ENCODE peak calls at places on chromosomes 13 and 19, in six cellular contexts. One of them, this sample, is unnamed.

GRCh38 chr13:24149306-24150032 is 11.1 kb upstream of the SPATA13 start:
- DNase-seq in hippocampal formation: no peak
- DNase-seq in uterus: no peak
- DNase-seq in ELR: peak
- DNase-seq in heart right ventricle: no peak
- DNase-seq in T-cell: no peak
- DNase-seq in this sample: no peak

GRCh38 chr13:114112231-114112825 is 20.1 kb downstream of the RASA3 start:
- DNase-seq in hippocampal formation: no peak
- DNase-seq in uterus: peak
- DNase-seq in ELR: no peak
- DNase-seq in heart right ventricle: no peak
- DNase-seq in T-cell: no peak
- DNase-seq in this sample: no peak

GRCh38 chr19:13029301-13029880 is 34.1 kb downstream of the NFIX start:
- DNase-seq in hippocampal formation: no peak
- DNase-seq in uterus: no peak
- DNase-seq in ELR: no peak
- DNase-seq in heart right ventricle: no peak
- DNase-seq in T-cell: no peak
- DNase-seq in this sample: no peak

GRCh38 chr19:5131031-5131865 is 162.3 kb downstream of the KDM4B start:
- DNase-seq in hippocampal formation: no peak
- DNase-seq in uterus: no peak
- DNase-seq in ELR: no peak
- DNase-seq in heart right ventricle: no peak
- DNase-seq in T-cell: no peak
- DNase-seq in this sample: no peak

GRCh38 chr13:98938801-98939200 is 39.1 kb downstream of the DOCK9 start:
- DNase-seq in hippocampal formation: no peak
- DNase-seq in uterus: no peak
- DNase-seq in ELR: no peak
- DNase-seq in heart right ventricle: no peak
- DNase-seq in T-cell: no peak
- DNase-seq in this sample: no peak

GRCh38 chr13:76019421-76020044 is 383.4 kb downstream of the LMO7 start:
- DNase-seq in hippocampal formation: peak
- DNase-seq in uterus: no peak
- DNase-seq in ELR: peak
- DNase-seq in heart right ventricle: peak
- DNase-seq in T-cell: no peak
- DNase-seq in this sample: no peak

GRCh38 chr13:32905864-32906180 is 110.4 kb upstream of the KL start:
- DNase-seq in hippocampal formation: no peak
- DNase-seq in uterus: peak
- DNase-seq in ELR: no peak
- DNase-seq in heart right ventricle: peak
- DNase-seq in T-cell: no peak
- DNase-seq in this sample: no peak

GRCh38 chr19:29665215-29665825 is at the start of gene PLEKHF1:
- DNase-seq in hippocampal formation: peak
- DNase-seq in uterus: peak
- DNase-seq in ELR: peak
- DNase-seq in heart right ventricle: peak
- DNase-seq in T-cell: peak
- DNase-seq in this sample: peak

GRCh38 chr19:34402074-34402600 is 2.1 kb upstream of the PDCD2L start:
- DNase-seq in hippocampal formation: no peak
- DNase-seq in uterus: no peak
- DNase-seq in ELR: no peak
- DNase-seq in heart right ventricle: no peak
- DNase-seq in T-cell: no peak
- DNase-seq in this sample: no peak

GRCh38 chr13:49679244-49679643 is 12.0 kb downstream of the EBPL start:
- DNase-seq in hippocampal formation: no peak
- DNase-seq in uterus: no peak
- DNase-seq in ELR: peak
- DNase-seq in heart right ventricle: no peak
- DNase-seq in T-cell: no peak
- DNase-seq in this sample: no peak

GRCh38 chr19:31570718-31571117 is 221.5 kb upstream of the TSHZ3 start:
- DNase-seq in hippocampal formation: no peak
- DNase-seq in uterus: no peak
- DNase-seq in ELR: no peak
- DNase-seq in heart right ventricle: no peak
- DNase-seq in T-cell: no peak
- DNase-seq in this sample: no peak

GRCh38 chr19:574658-575526 is 2.5 kb downstream of the BSG start:
- DNase-seq in hippocampal formation: peak
- DNase-seq in uterus: no peak
- DNase-seq in ELR: peak
- DNase-seq in heart right ventricle: peak
- DNase-seq in T-cell: no peak
- DNase-seq in this sample: no peak

GRCh38 chr13:98068511-98068910 is 74.4 kb upstream of the FARP1 start:
- DNase-seq in hippocampal formation: no peak
- DNase-seq in uterus: no peak
- DNase-seq in ELR: no peak
- DNase-seq in heart right ventricle: no peak
- DNase-seq in T-cell: no peak
- DNase-seq in this sample: no peak

GRCh38 chr13:112001571-112001970 is 65.4 kb upstream of the SOX1 start:
- DNase-seq in hippocampal formation: no peak
- DNase-seq in uterus: no peak
- DNase-seq in ELR: no peak
- DNase-seq in heart right ventricle: no peak
- DNase-seq in T-cell: no peak
- DNase-seq in this sample: no peak

GRCh38 chr13:106917024-106917491 is 349.1 kb upstream of the ARGLU1 start:
- DNase-seq in hippocampal formation: no peak
- DNase-seq in uterus: no peak
- DNase-seq in ELR: no peak
- DNase-seq in heart right ventricle: peak
- DNase-seq in T-cell: no peak
- DNase-seq in this sample: no peak

GRCh38 chr13:30676672-30677071 is 58.7 kb upstream of the ALOX5AP start:
- DNase-seq in hippocampal formation: no peak
- DNase-seq in uterus: no peak
- DNase-seq in ELR: peak
- DNase-seq in heart right ventricle: no peak
- DNase-seq in T-cell: no peak
- DNase-seq in this sample: no peak

GRCh38 chr13:92808007-92808406 is 418.6 kb upstream of the GPC6 start:
- DNase-seq in hippocampal formation: no peak
- DNase-seq in uterus: no peak
- DNase-seq in ELR: no peak
- DNase-seq in heart right ventricle: no peak
- DNase-seq in T-cell: no peak
- DNase-seq in this sample: no peak